ENCODE peak calls at places on chromosomes 12 and 14, in ten cellular contexts. One of them, this sample, is unnamed.

GRCh38 chr12:122064780-122065588 is 13.6 kb upstream of the MLXIP start:
- DNase-seq in WTC11: peak; percentile 51
- DNase-seq in hypothalamus: no peak
- DNase-seq in stimulated activated CD4-positive, alpha-beta T cell treated with anti-CD3 and anti-CD28 coated beads, Interleukin-1b, Interleukin-23, amount 100 ng/mL, for 1 hour: no peak
- DNase-seq in activated gamma-delta T cell treated with anti-CD3 and anti-CD28 coated beads, Interleukin-2, amount 50 U/mL, for 16 hours: no peak
- DNase-seq in activated T-helper 1 cell treated with anti-CD3 and anti-CD28 coated beads, Interleukin-12 subunit alpha, Interleukin-12 subunit beta, Interleukin-2, Interleukin-4 antibody, amounts not matched to agents 30 ng/mL and 10 ng/mL and 1 ng/mL, durations not matched to agents 14 hours and 24 hours and 36 hours: no peak
- DNase-seq in CD4-positive, alpha-beta memory T cell: no peak
- DNase-seq in erythroblast: no peak
- DNase-seq in kidney epithelial cell: peak; percentile 91
- DNase-seq in ACHN: peak; percentile 100
- DNase-seq in this sample: peak; percentile 79

GRCh38 chr12:96912261-96912660 is 5.2 kb downstream of the NEDD1 start:
- DNase-seq in WTC11: no peak
- DNase-seq in hypothalamus: no peak
- DNase-seq in stimulated activated CD4-positive, alpha-beta T cell treated with anti-CD3 and anti-CD28 coated beads, Interleukin-1b, Interleukin-23, amount 100 ng/mL, for 1 hour: no peak
- DNase-seq in activated gamma-delta T cell treated with anti-CD3 and anti-CD28 coated beads, Interleukin-2, amount 50 U/mL, for 16 hours: no peak
- DNase-seq in activated T-helper 1 cell treated with anti-CD3 and anti-CD28 coated beads, Interleukin-12 subunit alpha, Interleukin-12 subunit beta, Interleukin-2, Interleukin-4 antibody, amounts not matched to agents 30 ng/mL and 10 ng/mL and 1 ng/mL, durations not matched to agents 14 hours and 24 hours and 36 hours: no peak
- DNase-seq in CD4-positive, alpha-beta memory T cell: no peak
- DNase-seq in erythroblast: no peak
- DNase-seq in kidney epithelial cell: no peak
- DNase-seq in ACHN: no peak
- DNase-seq in this sample: no peak

GRCh38 chr14:61178226-61179060 is 102.7 kb downstream of the TMEM30B start:
- DNase-seq in WTC11: no peak
- DNase-seq in hypothalamus: no peak
- DNase-seq in stimulated activated CD4-positive, alpha-beta T cell treated with anti-CD3 and anti-CD28 coated beads, Interleukin-1b, Interleukin-23, amount 100 ng/mL, for 1 hour: peak; percentile 17
- DNase-seq in activated gamma-delta T cell treated with anti-CD3 and anti-CD28 coated beads, Interleukin-2, amount 50 U/mL, for 16 hours: no peak
- DNase-seq in activated T-helper 1 cell treated with anti-CD3 and anti-CD28 coated beads, Interleukin-12 subunit alpha, Interleukin-12 subunit beta, Interleukin-2, Interleukin-4 antibody, amounts not matched to agents 30 ng/mL and 10 ng/mL and 1 ng/mL, durations not matched to agents 14 hours and 24 hours and 36 hours: peak; percentile 27
- DNase-seq in CD4-positive, alpha-beta memory T cell: no peak
- DNase-seq in erythroblast: no peak
- DNase-seq in kidney epithelial cell: peak; percentile 94
- DNase-seq in ACHN: peak; percentile 95
- DNase-seq in this sample: no peak

GRCh38 chr12:76866726-76867125 is 12.1 kb downstream of the CSRP2 start:
- DNase-seq in WTC11: no peak
- DNase-seq in hypothalamus: no peak
- DNase-seq in stimulated activated CD4-positive, alpha-beta T cell treated with anti-CD3 and anti-CD28 coated beads, Interleukin-1b, Interleukin-23, amount 100 ng/mL, for 1 hour: no peak
- DNase-seq in activated gamma-delta T cell treated with anti-CD3 and anti-CD28 coated beads, Interleukin-2, amount 50 U/mL, for 16 hours: no peak
- DNase-seq in activated T-helper 1 cell treated with anti-CD3 and anti-CD28 coated beads, Interleukin-12 subunit alpha, Interleukin-12 subunit beta, Interleukin-2, Interleukin-4 antibody, amounts not matched to agents 30 ng/mL and 10 ng/mL and 1 ng/mL, durations not matched to agents 14 hours and 24 hours and 36 hours: no peak
- DNase-seq in CD4-positive, alpha-beta memory T cell: no peak
- DNase-seq in erythroblast: no peak
- DNase-seq in kidney epithelial cell: peak; percentile 63
- DNase-seq in ACHN: peak; percentile 29
- DNase-seq in this sample: no peak

GRCh38 chr12:17304503-17305347 is 698.8 kb upstream of the LMO3 start:
- DNase-seq in WTC11: no peak
- DNase-seq in hypothalamus: no peak
- DNase-seq in stimulated activated CD4-positive, alpha-beta T cell treated with anti-CD3 and anti-CD28 coated beads, Interleukin-1b, Interleukin-23, amount 100 ng/mL, for 1 hour: no peak
- DNase-seq in activated gamma-delta T cell treated with anti-CD3 and anti-CD28 coated beads, Interleukin-2, amount 50 U/mL, for 16 hours: no peak
- DNase-seq in activated T-helper 1 cell treated with anti-CD3 and anti-CD28 coated beads, Interleukin-12 subunit alpha, Interleukin-12 subunit beta, Interleukin-2, Interleukin-4 antibody, amounts not matched to agents 30 ng/mL and 10 ng/mL and 1 ng/mL, durations not matched to agents 14 hours and 24 hours and 36 hours: no peak
- DNase-seq in CD4-positive, alpha-beta memory T cell: no peak
- DNase-seq in erythroblast: no peak
- DNase-seq in kidney epithelial cell: no peak
- DNase-seq in ACHN: peak; percentile 89
- DNase-seq in this sample: peak; percentile 88

GRCh38 chr14:45254771-45255170 is 1.8 kb upstream of the MIS18BP1 start:
- DNase-seq in WTC11: no peak
- DNase-seq in hypothalamus: no peak
- DNase-seq in stimulated activated CD4-positive, alpha-beta T cell treated with anti-CD3 and anti-CD28 coated beads, Interleukin-1b, Interleukin-23, amount 100 ng/mL, for 1 hour: no peak
- DNase-seq in activated gamma-delta T cell treated with anti-CD3 and anti-CD28 coated beads, Interleukin-2, amount 50 U/mL, for 16 hours: no peak
- DNase-seq in activated T-helper 1 cell treated with anti-CD3 and anti-CD28 coated beads, Interleukin-12 subunit alpha, Interleukin-12 subunit beta, Interleukin-2, Interleukin-4 antibody, amounts not matched to agents 30 ng/mL and 10 ng/mL and 1 ng/mL, durations not matched to agents 14 hours and 24 hours and 36 hours: no peak
- DNase-seq in CD4-positive, alpha-beta memory T cell: no peak
- DNase-seq in erythroblast: no peak
- DNase-seq in kidney epithelial cell: no peak
- DNase-seq in ACHN: no peak
- DNase-seq in this sample: no peak

GRCh38 chr12:131793623-131794022 is 34.6 kb upstream of the MMP17 start:
- DNase-seq in WTC11: no peak
- DNase-seq in hypothalamus: no peak
- DNase-seq in stimulated activated CD4-positive, alpha-beta T cell treated with anti-CD3 and anti-CD28 coated beads, Interleukin-1b, Interleukin-23, amount 100 ng/mL, for 1 hour: no peak
- DNase-seq in activated gamma-delta T cell treated with anti-CD3 and anti-CD28 coated beads, Interleukin-2, amount 50 U/mL, for 16 hours: no peak
- DNase-seq in activated T-helper 1 cell treated with anti-CD3 and anti-CD28 coated beads, Interleukin-12 subunit alpha, Interleukin-12 subunit beta, Interleukin-2, Interleukin-4 antibody, amounts not matched to agents 30 ng/mL and 10 ng/mL and 1 ng/mL, durations not matched to agents 14 hours and 24 hours and 36 hours: no peak
- DNase-seq in CD4-positive, alpha-beta memory T cell: no peak
- DNase-seq in erythroblast: no peak
- DNase-seq in kidney epithelial cell: no peak
- DNase-seq in ACHN: no peak
- DNase-seq in this sample: no peak

GRCh38 chr14:91961297-91962220 is 14.1 kb upstream of the FBLN5 start:
- DNase-seq in WTC11: no peak
- DNase-seq in hypothalamus: no peak
- DNase-seq in stimulated activated CD4-positive, alpha-beta T cell treated with anti-CD3 and anti-CD28 coated beads, Interleukin-1b, Interleukin-23, amount 100 ng/mL, for 1 hour: no peak
- DNase-seq in activated gamma-delta T cell treated with anti-CD3 and anti-CD28 coated beads, Interleukin-2, amount 50 U/mL, for 16 hours: no peak
- DNase-seq in activated T-helper 1 cell treated with anti-CD3 and anti-CD28 coated beads, Interleukin-12 subunit alpha, Interleukin-12 subunit beta, Interleukin-2, Interleukin-4 antibody, amounts not matched to agents 30 ng/mL and 10 ng/mL and 1 ng/mL, durations not matched to agents 14 hours and 24 hours and 36 hours: no peak
- DNase-seq in CD4-positive, alpha-beta memory T cell: no peak
- DNase-seq in erythroblast: no peak
- DNase-seq in kidney epithelial cell: no peak
- DNase-seq in ACHN: no peak
- DNase-seq in this sample: no peak

GRCh38 chr12:69501154-69501895 is 31.1 kb downstream of the FRS2 start:
- DNase-seq in WTC11: no peak
- DNase-seq in hypothalamus: no peak
- DNase-seq in stimulated activated CD4-positive, alpha-beta T cell treated with anti-CD3 and anti-CD28 coated beads, Interleukin-1b, Interleukin-23, amount 100 ng/mL, for 1 hour: no peak
- DNase-seq in activated gamma-delta T cell treated with anti-CD3 and anti-CD28 coated beads, Interleukin-2, amount 50 U/mL, for 16 hours: no peak
- DNase-seq in activated T-helper 1 cell treated with anti-CD3 and anti-CD28 coated beads, Interleukin-12 subunit alpha, Interleukin-12 subunit beta, Interleukin-2, Interleukin-4 antibody, amounts not matched to agents 30 ng/mL and 10 ng/mL and 1 ng/mL, durations not matched to agents 14 hours and 24 hours and 36 hours: no peak
- DNase-seq in CD4-positive, alpha-beta memory T cell: no peak
- DNase-seq in erythroblast: no peak
- DNase-seq in kidney epithelial cell: no peak
- DNase-seq in ACHN: peak; percentile 70
- DNase-seq in this sample: no peak

GRCh38 chr12:93879476-93880376 is 202.6 kb downstream of the CRADD start:
- DNase-seq in WTC11: no peak
- DNase-seq in hypothalamus: no peak
- DNase-seq in stimulated activated CD4-positive, alpha-beta T cell treated with anti-CD3 and anti-CD28 coated beads, Interleukin-1b, Interleukin-23, amount 100 ng/mL, for 1 hour: no peak
- DNase-seq in activated gamma-delta T cell treated with anti-CD3 and anti-CD28 coated beads, Interleukin-2, amount 50 U/mL, for 16 hours: no peak
- DNase-seq in activated T-helper 1 cell treated with anti-CD3 and anti-CD28 coated beads, Interleukin-12 subunit alpha, Interleukin-12 subunit beta, Interleukin-2, Interleukin-4 antibody, amounts not matched to agents 30 ng/mL and 10 ng/mL and 1 ng/mL, durations not matched to agents 14 hours and 24 hours and 36 hours: no peak
- DNase-seq in CD4-positive, alpha-beta memory T cell: no peak
- DNase-seq in erythroblast: no peak
- DNase-seq in kidney epithelial cell: peak; percentile 25
- DNase-seq in ACHN: peak; percentile 65
- DNase-seq in this sample: no peak

GRCh38 chr14:55706341-55706684 is 126.3 kb downstream of the KTN1 start:
- DNase-seq in WTC11: no peak
- DNase-seq in hypothalamus: no peak
- DNase-seq in stimulated activated CD4-positive, alpha-beta T cell treated with anti-CD3 and anti-CD28 coated beads, Interleukin-1b, Interleukin-23, amount 100 ng/mL, for 1 hour: no peak
- DNase-seq in activated gamma-delta T cell treated with anti-CD3 and anti-CD28 coated beads, Interleukin-2, amount 50 U/mL, for 16 hours: no peak
- DNase-seq in activated T-helper 1 cell treated with anti-CD3 and anti-CD28 coated beads, Interleukin-12 subunit alpha, Interleukin-12 subunit beta, Interleukin-2, Interleukin-4 antibody, amounts not matched to agents 30 ng/mL and 10 ng/mL and 1 ng/mL, durations not matched to agents 14 hours and 24 hours and 36 hours: no peak
- DNase-seq in CD4-positive, alpha-beta memory T cell: no peak
- DNase-seq in erythroblast: no peak
- DNase-seq in kidney epithelial cell: no peak
- DNase-seq in ACHN: no peak
- DNase-seq in this sample: peak; percentile 2

GRCh38 chr14:103123634-103124500 is 606 bp downstream of the TNFAIP2 start:
- DNase-seq in WTC11: peak; percentile 60
- DNase-seq in hypothalamus: no peak
- DNase-seq in stimulated activated CD4-positive, alpha-beta T cell treated with anti-CD3 and anti-CD28 coated beads, Interleukin-1b, Interleukin-23, amount 100 ng/mL, for 1 hour: no peak
- DNase-seq in activated gamma-delta T cell treated with anti-CD3 and anti-CD28 coated beads, Interleukin-2, amount 50 U/mL, for 16 hours: no peak
- DNase-seq in activated T-helper 1 cell treated with anti-CD3 and anti-CD28 coated beads, Interleukin-12 subunit alpha, Interleukin-12 subunit beta, Interleukin-2, Interleukin-4 antibody, amounts not matched to agents 30 ng/mL and 10 ng/mL and 1 ng/mL, durations not matched to agents 14 hours and 24 hours and 36 hours: no peak
- DNase-seq in CD4-positive, alpha-beta memory T cell: no peak
- DNase-seq in erythroblast: no peak
- DNase-seq in kidney epithelial cell: no peak
- DNase-seq in ACHN: peak; percentile 56
- DNase-seq in this sample: no peak

GRCh38 chr14:96797943-96798349 is 764 bp downstream of the VRK1 start:
- DNase-seq in WTC11: no peak
- DNase-seq in hypothalamus: no peak
- DNase-seq in stimulated activated CD4-positive, alpha-beta T cell treated with anti-CD3 and anti-CD28 coated beads, Interleukin-1b, Interleukin-23, amount 100 ng/mL, for 1 hour: no peak
- DNase-seq in activated gamma-delta T cell treated with anti-CD3 and anti-CD28 coated beads, Interleukin-2, amount 50 U/mL, for 16 hours: peak; percentile 2
- DNase-seq in activated T-helper 1 cell treated with anti-CD3 and anti-CD28 coated beads, Interleukin-12 subunit alpha, Interleukin-12 subunit beta, Interleukin-2, Interleukin-4 antibody, amounts not matched to agents 30 ng/mL and 10 ng/mL and 1 ng/mL, durations not matched to agents 14 hours and 24 hours and 36 hours: no peak
- DNase-seq in CD4-positive, alpha-beta memory T cell: no peak
- DNase-seq in erythroblast: peak; percentile 84
- DNase-seq in kidney epithelial cell: no peak
- DNase-seq in ACHN: no peak
- DNase-seq in this sample: peak; percentile 58

GRCh38 chr12:70619471-70620152 is 17.6 kb downstream of the PTPRB start:
- DNase-seq in WTC11: no peak
- DNase-seq in hypothalamus: no peak
- DNase-seq in stimulated activated CD4-positive, alpha-beta T cell treated with anti-CD3 and anti-CD28 coated beads, Interleukin-1b, Interleukin-23, amount 100 ng/mL, for 1 hour: no peak
- DNase-seq in activated gamma-delta T cell treated with anti-CD3 and anti-CD28 coated beads, Interleukin-2, amount 50 U/mL, for 16 hours: no peak
- DNase-seq in activated T-helper 1 cell treated with anti-CD3 and anti-CD28 coated beads, Interleukin-12 subunit alpha, Interleukin-12 subunit beta, Interleukin-2, Interleukin-4 antibody, amounts not matched to agents 30 ng/mL and 10 ng/mL and 1 ng/mL, durations not matched to agents 14 hours and 24 hours and 36 hours: no peak
- DNase-seq in CD4-positive, alpha-beta memory T cell: no peak
- DNase-seq in erythroblast: no peak
- DNase-seq in kidney epithelial cell: no peak
- DNase-seq in ACHN: no peak
- DNase-seq in this sample: peak; percentile 25

GRCh38 chr14:105187935-105188524 is 6.9 kb upstream of the NUDT14 start:
- DNase-seq in WTC11: peak; percentile 52
- DNase-seq in hypothalamus: no peak
- DNase-seq in stimulated activated CD4-positive, alpha-beta T cell treated with anti-CD3 and anti-CD28 coated beads, Interleukin-1b, Interleukin-23, amount 100 ng/mL, for 1 hour: no peak
- DNase-seq in activated gamma-delta T cell treated with anti-CD3 and anti-CD28 coated beads, Interleukin-2, amount 50 U/mL, for 16 hours: no peak
- DNase-seq in activated T-helper 1 cell treated with anti-CD3 and anti-CD28 coated beads, Interleukin-12 subunit alpha, Interleukin-12 subunit beta, Interleukin-2, Interleukin-4 antibody, amounts not matched to agents 30 ng/mL and 10 ng/mL and 1 ng/mL, durations not matched to agents 14 hours and 24 hours and 36 hours: no peak
- DNase-seq in CD4-positive, alpha-beta memory T cell: no peak
- DNase-seq in erythroblast: no peak
- DNase-seq in kidney epithelial cell: no peak
- DNase-seq in ACHN: no peak
- DNase-seq in this sample: no peak

GRCh38 chr14:61671086-61671485 is 24.2 kb upstream of the HIF1A start:
- DNase-seq in WTC11: no peak
- DNase-seq in hypothalamus: no peak
- DNase-seq in stimulated activated CD4-positive, alpha-beta T cell treated with anti-CD3 and anti-CD28 coated beads, Interleukin-1b, Interleukin-23, amount 100 ng/mL, for 1 hour: no peak
- DNase-seq in activated gamma-delta T cell treated with anti-CD3 and anti-CD28 coated beads, Interleukin-2, amount 50 U/mL, for 16 hours: no peak
- DNase-seq in activated T-helper 1 cell treated with anti-CD3 and anti-CD28 coated beads, Interleukin-12 subunit alpha, Interleukin-12 subunit beta, Interleukin-2, Interleukin-4 antibody, amounts not matched to agents 30 ng/mL and 10 ng/mL and 1 ng/mL, durations not matched to agents 14 hours and 24 hours and 36 hours: peak; percentile 42
- DNase-seq in CD4-positive, alpha-beta memory T cell: peak; percentile 58
- DNase-seq in erythroblast: no peak
- DNase-seq in kidney epithelial cell: no peak
- DNase-seq in ACHN: no peak
- DNase-seq in this sample: no peak

GRCh38 chr12:51960890-51961289 is 9.4 kb downstream of the ACVR1B start:
- DNase-seq in WTC11: no peak
- DNase-seq in hypothalamus: no peak
- DNase-seq in stimulated activated CD4-positive, alpha-beta T cell treated with anti-CD3 and anti-CD28 coated beads, Interleukin-1b, Interleukin-23, amount 100 ng/mL, for 1 hour: no peak
- DNase-seq in activated gamma-delta T cell treated with anti-CD3 and anti-CD28 coated beads, Interleukin-2, amount 50 U/mL, for 16 hours: no peak
- DNase-seq in activated T-helper 1 cell treated with anti-CD3 and anti-CD28 coated beads, Interleukin-12 subunit alpha, Interleukin-12 subunit beta, Interleukin-2, Interleukin-4 antibody, amounts not matched to agents 30 ng/mL and 10 ng/mL and 1 ng/mL, durations not matched to agents 14 hours and 24 hours and 36 hours: no peak
- DNase-seq in CD4-positive, alpha-beta memory T cell: no peak
- DNase-seq in erythroblast: no peak
- DNase-seq in kidney epithelial cell: no peak
- DNase-seq in ACHN: no peak
- DNase-seq in this sample: no peak

GRCh38 chr12:80222261-80222660 is 122.9 kb downstream of the OTOGL start:
- DNase-seq in WTC11: no peak
- DNase-seq in hypothalamus: no peak
- DNase-seq in stimulated activated CD4-positive, alpha-beta T cell treated with anti-CD3 and anti-CD28 coated beads, Interleukin-1b, Interleukin-23, amount 100 ng/mL, for 1 hour: no peak
- DNase-seq in activated gamma-delta T cell treated with anti-CD3 and anti-CD28 coated beads, Interleukin-2, amount 50 U/mL, for 16 hours: no peak
- DNase-seq in activated T-helper 1 cell treated with anti-CD3 and anti-CD28 coated beads, Interleukin-12 subunit alpha, Interleukin-12 subunit beta, Interleukin-2, Interleukin-4 antibody, amounts not matched to agents 30 ng/mL and 10 ng/mL and 1 ng/mL, durations not matched to agents 14 hours and 24 hours and 36 hours: no peak
- DNase-seq in CD4-positive, alpha-beta memory T cell: no peak
- DNase-seq in erythroblast: no peak
- DNase-seq in kidney epithelial cell: no peak
- DNase-seq in ACHN: no peak
- DNase-seq in this sample: no peak

GRCh38 chr12:50822082-50822481 is 20.6 kb upstream of the TMPRSS12 start:
- DNase-seq in WTC11: no peak
- DNase-seq in hypothalamus: no peak
- DNase-seq in stimulated activated CD4-positive, alpha-beta T cell treated with anti-CD3 and anti-CD28 coated beads, Interleukin-1b, Interleukin-23, amount 100 ng/mL, for 1 hour: no peak
- DNase-seq in activated gamma-delta T cell treated with anti-CD3 and anti-CD28 coated beads, Interleukin-2, amount 50 U/mL, for 16 hours: no peak
- DNase-seq in activated T-helper 1 cell treated with anti-CD3 and anti-CD28 coated beads, Interleukin-12 subunit alpha, Interleukin-12 subunit beta, Interleukin-2, Interleukin-4 antibody, amounts not matched to agents 30 ng/mL and 10 ng/mL and 1 ng/mL, durations not matched to agents 14 hours and 24 hours and 36 hours: no peak
- DNase-seq in CD4-positive, alpha-beta memory T cell: no peak
- DNase-seq in erythroblast: no peak
- DNase-seq in kidney epithelial cell: no peak
- DNase-seq in ACHN: no peak
- DNase-seq in this sample: no peak

GRCh38 chr12:68373836-68374314 is 41.7 kb upstream of the MDM1 start:
- DNase-seq in WTC11: no peak
- DNase-seq in hypothalamus: no peak
- DNase-seq in stimulated activated CD4-positive, alpha-beta T cell treated with anti-CD3 and anti-CD28 coated beads, Interleukin-1b, Interleukin-23, amount 100 ng/mL, for 1 hour: no peak
- DNase-seq in activated gamma-delta T cell treated with anti-CD3 and anti-CD28 coated beads, Interleukin-2, amount 50 U/mL, for 16 hours: no peak
- DNase-seq in activated T-helper 1 cell treated with anti-CD3 and anti-CD28 coated beads, Interleukin-12 subunit alpha, Interleukin-12 subunit beta, Interleukin-2, Interleukin-4 antibody, amounts not matched to agents 30 ng/mL and 10 ng/mL and 1 ng/mL, durations not matched to agents 14 hours and 24 hours and 36 hours: no peak
- DNase-seq in CD4-positive, alpha-beta memory T cell: no peak
- DNase-seq in erythroblast: no peak
- DNase-seq in kidney epithelial cell: no peak
- DNase-seq in ACHN: no peak
- DNase-seq in this sample: peak; percentile 85

GRCh38 chr14:69713127-69713800 is 53.7 kb upstream of the SRSF5 start:
- DNase-seq in WTC11: peak; percentile 75
- DNase-seq in hypothalamus: no peak
- DNase-seq in stimulated activated CD4-positive, alpha-beta T cell treated with anti-CD3 and anti-CD28 coated beads, Interleukin-1b, Interleukin-23, amount 100 ng/mL, for 1 hour: no peak
- DNase-seq in activated gamma-delta T cell treated with anti-CD3 and anti-CD28 coated beads, Interleukin-2, amount 50 U/mL, for 16 hours: no peak
- DNase-seq in activated T-helper 1 cell treated with anti-CD3 and anti-CD28 coated beads, Interleukin-12 subunit alpha, Interleukin-12 subunit beta, Interleukin-2, Interleukin-4 antibody, amounts not matched to agents 30 ng/mL and 10 ng/mL and 1 ng/mL, durations not matched to agents 14 hours and 24 hours and 36 hours: no peak
- DNase-seq in CD4-positive, alpha-beta memory T cell: no peak
- DNase-seq in erythroblast: no peak
- DNase-seq in kidney epithelial cell: no peak
- DNase-seq in ACHN: no peak
- DNase-seq in this sample: no peak

GRCh38 chr14:58077621-58078020 is 74.4 kb downstream of the ARMH4 start:
- DNase-seq in WTC11: no peak
- DNase-seq in hypothalamus: no peak
- DNase-seq in stimulated activated CD4-positive, alpha-beta T cell treated with anti-CD3 and anti-CD28 coated beads, Interleukin-1b, Interleukin-23, amount 100 ng/mL, for 1 hour: no peak
- DNase-seq in activated gamma-delta T cell treated with anti-CD3 and anti-CD28 coated beads, Interleukin-2, amount 50 U/mL, for 16 hours: no peak
- DNase-seq in activated T-helper 1 cell treated with anti-CD3 and anti-CD28 coated beads, Interleukin-12 subunit alpha, Interleukin-12 subunit beta, Interleukin-2, Interleukin-4 antibody, amounts not matched to agents 30 ng/mL and 10 ng/mL and 1 ng/mL, durations not matched to agents 14 hours and 24 hours and 36 hours: no peak
- DNase-seq in CD4-positive, alpha-beta memory T cell: no peak
- DNase-seq in erythroblast: no peak
- DNase-seq in kidney epithelial cell: peak; percentile 71
- DNase-seq in ACHN: peak; percentile 83
- DNase-seq in this sample: no peak

GRCh38 chr12:69405466-69405865 is 45.9 kb downstream of the YEATS4 start:
- DNase-seq in WTC11: no peak
- DNase-seq in hypothalamus: no peak
- DNase-seq in stimulated activated CD4-positive, alpha-beta T cell treated with anti-CD3 and anti-CD28 coated beads, Interleukin-1b, Interleukin-23, amount 100 ng/mL, for 1 hour: no peak
- DNase-seq in activated gamma-delta T cell treated with anti-CD3 and anti-CD28 coated beads, Interleukin-2, amount 50 U/mL, for 16 hours: no peak
- DNase-seq in activated T-helper 1 cell treated with anti-CD3 and anti-CD28 coated beads, Interleukin-12 subunit alpha, Interleukin-12 subunit beta, Interleukin-2, Interleukin-4 antibody, amounts not matched to agents 30 ng/mL and 10 ng/mL and 1 ng/mL, durations not matched to agents 14 hours and 24 hours and 36 hours: no peak
- DNase-seq in CD4-positive, alpha-beta memory T cell: no peak
- DNase-seq in erythroblast: peak; percentile 18
- DNase-seq in kidney epithelial cell: peak; percentile 97
- DNase-seq in ACHN: peak; percentile 98
- DNase-seq in this sample: no peak

GRCh38 chr12:57452181-57452936 is 2.7 kb upstream of the INHBE start:
- DNase-seq in WTC11: no peak
- DNase-seq in hypothalamus: no peak
- DNase-seq in stimulated activated CD4-positive, alpha-beta T cell treated with anti-CD3 and anti-CD28 coated beads, Interleukin-1b, Interleukin-23, amount 100 ng/mL, for 1 hour: no peak
- DNase-seq in activated gamma-delta T cell treated with anti-CD3 and anti-CD28 coated beads, Interleukin-2, amount 50 U/mL, for 16 hours: no peak
- DNase-seq in activated T-helper 1 cell treated with anti-CD3 and anti-CD28 coated beads, Interleukin-12 subunit alpha, Interleukin-12 subunit beta, Interleukin-2, Interleukin-4 antibody, amounts not matched to agents 30 ng/mL and 10 ng/mL and 1 ng/mL, durations not matched to agents 14 hours and 24 hours and 36 hours: no peak
- DNase-seq in CD4-positive, alpha-beta memory T cell: no peak
- DNase-seq in erythroblast: no peak
- DNase-seq in kidney epithelial cell: no peak
- DNase-seq in ACHN: no peak
- DNase-seq in this sample: peak; percentile 84

GRCh38 chr12:57759360-57759980 is 4.6 kb downstream of the MARCHF9 start:
- DNase-seq in WTC11: no peak
- DNase-seq in hypothalamus: no peak
- DNase-seq in stimulated activated CD4-positive, alpha-beta T cell treated with anti-CD3 and anti-CD28 coated beads, Interleukin-1b, Interleukin-23, amount 100 ng/mL, for 1 hour: no peak
- DNase-seq in activated gamma-delta T cell treated with anti-CD3 and anti-CD28 coated beads, Interleukin-2, amount 50 U/mL, for 16 hours: no peak
- DNase-seq in activated T-helper 1 cell treated with anti-CD3 and anti-CD28 coated beads, Interleukin-12 subunit alpha, Interleukin-12 subunit beta, Interleukin-2, Interleukin-4 antibody, amounts not matched to agents 30 ng/mL and 10 ng/mL and 1 ng/mL, durations not matched to agents 14 hours and 24 hours and 36 hours: no peak
- DNase-seq in CD4-positive, alpha-beta memory T cell: peak; percentile 65
- DNase-seq in erythroblast: peak; percentile 54
- DNase-seq in kidney epithelial cell: no peak
- DNase-seq in ACHN: peak; percentile 67
- DNase-seq in this sample: peak; percentile 49

GRCh38 chr14:57583396-57583795 is 89.7 kb upstream of the CCDC198 start:
- DNase-seq in WTC11: no peak
- DNase-seq in hypothalamus: no peak
- DNase-seq in stimulated activated CD4-positive, alpha-beta T cell treated with anti-CD3 and anti-CD28 coated beads, Interleukin-1b, Interleukin-23, amount 100 ng/mL, for 1 hour: no peak
- DNase-seq in activated gamma-delta T cell treated with anti-CD3 and anti-CD28 coated beads, Interleukin-2, amount 50 U/mL, for 16 hours: no peak
- DNase-seq in activated T-helper 1 cell treated with anti-CD3 and anti-CD28 coated beads, Interleukin-12 subunit alpha, Interleukin-12 subunit beta, Interleukin-2, Interleukin-4 antibody, amounts not matched to agents 30 ng/mL and 10 ng/mL and 1 ng/mL, durations not matched to agents 14 hours and 24 hours and 36 hours: no peak
- DNase-seq in CD4-positive, alpha-beta memory T cell: no peak
- DNase-seq in erythroblast: no peak
- DNase-seq in kidney epithelial cell: no peak
- DNase-seq in ACHN: no peak
- DNase-seq in this sample: no peak

GRCh38 chr12:130872179-130873096 is 572 bp downstream of the RAN start:
- DNase-seq in WTC11: peak; percentile 32
- DNase-seq in hypothalamus: peak; percentile 49
- DNase-seq in stimulated activated CD4-positive, alpha-beta T cell treated with anti-CD3 and anti-CD28 coated beads, Interleukin-1b, Interleukin-23, amount 100 ng/mL, for 1 hour: peak; percentile 29
- DNase-seq in activated gamma-delta T cell treated with anti-CD3 and anti-CD28 coated beads, Interleukin-2, amount 50 U/mL, for 16 hours: no peak
- DNase-seq in activated T-helper 1 cell treated with anti-CD3 and anti-CD28 coated beads, Interleukin-12 subunit alpha, Interleukin-12 subunit beta, Interleukin-2, Interleukin-4 antibody, amounts not matched to agents 30 ng/mL and 10 ng/mL and 1 ng/mL, durations not matched to agents 14 hours and 24 hours and 36 hours: peak; percentile 45
- DNase-seq in CD4-positive, alpha-beta memory T cell: peak; percentile 55
- DNase-seq in erythroblast: peak; percentile 76
- DNase-seq in kidney epithelial cell: no peak
- DNase-seq in ACHN: peak; percentile 44
- DNase-seq in this sample: peak; percentile 59

GRCh38 chr14:89221109-89221508 is 195.9 kb downstream of the FOXN3 start:
- DNase-seq in WTC11: no peak
- DNase-seq in hypothalamus: no peak
- DNase-seq in stimulated activated CD4-positive, alpha-beta T cell treated with anti-CD3 and anti-CD28 coated beads, Interleukin-1b, Interleukin-23, amount 100 ng/mL, for 1 hour: no peak
- DNase-seq in activated gamma-delta T cell treated with anti-CD3 and anti-CD28 coated beads, Interleukin-2, amount 50 U/mL, for 16 hours: no peak
- DNase-seq in activated T-helper 1 cell treated with anti-CD3 and anti-CD28 coated beads, Interleukin-12 subunit alpha, Interleukin-12 subunit beta, Interleukin-2, Interleukin-4 antibody, amounts not matched to agents 30 ng/mL and 10 ng/mL and 1 ng/mL, durations not matched to agents 14 hours and 24 hours and 36 hours: no peak
- DNase-seq in CD4-positive, alpha-beta memory T cell: no peak
- DNase-seq in erythroblast: no peak
- DNase-seq in kidney epithelial cell: no peak
- DNase-seq in ACHN: peak; percentile 5
- DNase-seq in this sample: no peak

This sample was measured in OCI-M1.